ENCODE peak calls at places on chromosomes 6 and 20, in ten cellular contexts. X is adrenal gland; E is pancreas; A is left ventricle myocardium inferior; B is brain microvascular endothelial cell; Z is heart right ventricle; P is neural progenitor cell; D is CD8-positive, alpha-beta T cell; S is bronchial epithelial cell; J is colonic mucosa. I is an unnamed sample. For H3K27me3, the result is how much of the 10 kb centered on the place peaks cover.

GRCh38 chr6:17725083-17725482 is 18.4 kb upstream of the NUP153 start:
- DNase-seq in X (no peak), E (no peak), A (peak), B (peak), Z (peak), P (no peak), D (no peak), S (no peak), J (peak), I (no peak)

GRCh38 chr6:137819740-137820139 is 47.3 kb upstream of the TNFAIP3 start:
- DNase-seq in X (no peak), E (no peak), A (no peak), B (no peak), Z (no peak), P (no peak), D (no peak), S (no peak), J (no peak), I (no peak)

GRCh38 chr20:34365765-34366213 is 2.7 kb downstream of the ITCH start:
- DNase-seq in X (no peak), E (no peak), A (no peak), B (no peak), Z (no peak), P (no peak), D (no peak), S (no peak), J (no peak), I (no peak)

GRCh38 chr6:9456241-9456658 is 958.6 kb downstream of the TFAP2A start:
- DNase-seq in X (no peak), E (no peak), A (no peak), B (no peak), Z (no peak), P (peak), D (no peak), S (no peak), J (no peak), I (no peak)

GRCh38 chr6:166007349-166008263 is 160.0 kb downstream of the TBXT start:
- DNase-seq in X (peak), E (peak), A (peak), B (peak), Z (peak), P (peak), D (no peak), S (no peak), J (no peak), I (no peak)

GRCh38 chr20:48635361-48635760 is 192.4 kb downstream of the PREX1 start:
- DNase-seq in X (no peak), E (no peak), A (no peak), B (no peak), Z (no peak), P (no peak), D (no peak), S (no peak), J (no peak), I (no peak)

GRCh38 chr20:54633374-54633773 is 158.0 kb downstream of the DOK5 start:
- DNase-seq in X (no peak), E (no peak), A (no peak), B (no peak), Z (no peak), P (no peak), D (no peak), S (no peak), J (no peak), I (no peak)

GRCh38 chr20:9460518-9460917 is 53.9 kb upstream of the LAMP5 start:
- DNase-seq in X (no peak), E (no peak), A (no peak), B (peak), Z (no peak), P (no peak), D (no peak), S (peak), J (no peak), I (no peak)

GRCh38 chr6:55875420-55875819 is at the start of gene BMP5:
- DNase-seq in X (no peak), E (no peak), A (no peak), B (no peak), Z (no peak), P (peak), D (no peak), S (no peak), J (no peak), I (no peak)

GRCh38 chr20:49594143-49594928 is 26.4 kb upstream of the PTGIS start:
- DNase-seq in X (no peak), E (no peak), A (peak), B (peak), Z (peak), P (no peak), D (no peak), S (peak), J (no peak), I (peak)

GRCh38 chr6:121694389-121695185 is 259.1 kb downstream of the GJA1 start:
- DNase-seq in X (peak), E (no peak), A (no peak), B (peak), Z (no peak), P (no peak), D (no peak), S (no peak), J (no peak), I (no peak)

GRCh38 chr20:42281801-42282200 is 663.6 kb upstream of the CHD6 start:
- DNase-seq in X (no peak), E (no peak), A (no peak), B (no peak), Z (no peak), P (no peak), D (no peak), S (no peak), J (no peak), I (no peak)

GRCh38 chr6:149053848-149054558 is 263.5 kb upstream of the TAB2 start:
- DNase-seq in X (no peak), E (peak), A (no peak), B (no peak), Z (no peak), P (no peak), D (no peak), S (no peak), J (no peak), I (no peak)

GRCh38 chr6:16766043-16766521 is 4.8 kb upstream of the ATXN1 start:
- DNase-seq in X (no peak), E (no peak), A (no peak), B (peak), Z (no peak), P (no peak), D (no peak), S (peak), J (no peak), I (no peak)

GRCh38 chr6:112258636-112259336 is 4.4 kb upstream of the LAMA4 start:
- DNase-seq in X (no peak), E (no peak), A (no peak), B (no peak), Z (peak), P (no peak), D (no peak), S (no peak), J (no peak), I (no peak)

GRCh38 chr6:111711476-111711875 is 105.8 kb upstream of the TRAF3IP2 start:
- DNase-seq in X (no peak), E (no peak), A (peak), B (no peak), Z (peak), P (peak), D (no peak), S (no peak), J (peak), I (no peak)

DNA sequence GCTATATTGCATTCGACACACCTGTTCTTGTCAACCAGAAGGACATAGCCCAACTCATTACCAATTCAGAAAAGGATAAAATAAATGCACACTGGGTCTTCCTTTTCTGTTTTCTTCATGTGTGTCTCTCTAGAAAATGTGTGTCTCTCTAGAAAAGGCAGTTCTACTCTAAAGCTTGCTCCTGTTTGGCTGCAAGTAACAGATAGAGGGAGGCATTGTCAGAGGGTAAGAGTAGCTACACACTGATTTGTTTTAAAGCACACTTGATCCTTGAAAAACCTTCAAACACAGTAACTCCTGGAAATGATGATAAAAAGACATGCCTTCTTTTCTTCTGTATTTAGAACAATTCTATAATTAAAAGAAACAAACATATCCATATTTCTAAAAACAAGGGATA is 21.3 kb downstream of the GRM1 start:
- DNase-seq in X (no peak), E (no peak), A (no peak), B (no peak), Z (no peak), P (no peak), D (no peak), S (no peak), J (no peak), I (no peak)
- TF ChIP-seq CTCF in X (no peak), E (no peak), A (no peak), B (no peak), Z (no peak), P (peak), D (no peak), S (no peak), J (no peak), I (no peak)

DNA sequence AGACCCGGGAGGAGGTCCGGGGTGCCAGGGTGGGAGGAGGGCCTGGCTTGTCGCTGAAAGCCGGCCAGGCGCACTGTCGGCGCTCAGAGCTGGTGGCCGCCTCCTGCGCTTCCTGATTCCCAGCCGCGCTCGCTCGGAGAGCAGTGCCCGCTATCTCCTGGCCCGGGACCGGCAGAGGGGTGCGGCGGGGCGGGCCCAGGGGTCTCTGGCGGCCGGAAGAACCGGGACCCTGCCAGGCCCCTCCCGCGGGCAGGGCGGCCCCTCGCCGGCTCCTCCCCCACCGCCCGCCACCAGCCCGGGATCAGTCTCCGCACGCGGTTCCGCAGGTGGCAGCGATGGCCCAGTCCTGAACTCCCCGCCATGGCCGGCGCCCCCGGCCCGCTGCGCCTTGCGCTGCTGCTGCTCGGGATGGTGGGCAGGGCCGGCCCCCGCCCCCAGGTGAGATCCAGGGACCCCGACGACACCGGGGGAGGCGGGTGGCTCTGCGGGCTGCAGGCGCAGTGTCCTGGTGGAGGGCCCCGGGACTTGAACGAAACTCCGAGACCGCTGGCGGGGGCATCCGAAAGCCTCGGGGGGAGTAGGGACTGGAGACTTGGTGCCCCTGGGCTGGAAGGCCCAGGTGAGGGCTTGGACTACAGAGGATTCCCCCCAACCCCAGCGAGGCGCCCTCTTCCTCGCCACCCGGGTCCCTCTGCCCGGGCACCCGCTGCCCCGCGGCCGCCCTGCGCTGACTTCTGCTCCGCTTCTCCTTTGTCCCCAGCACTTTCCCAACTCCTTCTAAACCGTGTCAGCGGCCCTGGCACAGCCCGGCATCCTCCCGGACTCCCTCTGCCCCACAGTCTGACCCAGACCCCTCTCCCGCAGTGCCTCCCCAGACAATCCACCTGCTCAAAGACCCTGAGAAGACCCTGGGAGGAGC is at the start of gene GLP1R:
- DNase-seq in X (peak), E (peak), A (peak), B (no peak), Z (no peak), P (peak), D (no peak), S (no peak), J (no peak), I (no peak)
- H3K27me3 ChIP-seq in X (under half), E (under half), A (under half), B (under half), Z (under half), P (under half), D (under half), S (under half), J (under half), I (under half)

GRCh38 chr20:25247100-25247665 is 702 bp upstream of the PYGB start:
- DNase-seq in X (peak), E (peak), A (peak), B (peak), Z (peak), P (peak), D (no peak), S (peak), J (peak), I (no peak)
- TF ChIP-seq CTCF in X (no peak), E (peak), A (peak), B (peak), Z (peak), P (peak), D (no peak), S (peak), J (peak), I (no peak)

GRCh38 chr20:610130-611046 is at the start of gene TCF15:
- DNase-seq in X (no peak), E (no peak), A (peak), B (peak), Z (peak), P (peak), D (no peak), S (no peak), J (no peak), I (no peak)

GRCh38 chr20:611047-611842 is 1.1 kb upstream of the TCF15 start:
- DNase-seq in X (no peak), E (no peak), A (no peak), B (no peak), Z (no peak), P (no peak), D (no peak), S (no peak), J (no peak), I (no peak)

GRCh38 chr20:608970-609369 is 1.1 kb downstream of the TCF15 start:
- DNase-seq in X (no peak), E (no peak), A (no peak), B (no peak), Z (no peak), P (no peak), D (no peak), S (no peak), J (no peak), I (no peak)

GRCh38 chr20:607476-607875 is 2.6 kb downstream of the TCF15 start:
- DNase-seq in X (no peak), E (no peak), A (peak), B (no peak), Z (peak), P (no peak), D (no peak), S (no peak), J (no peak), I (no peak)

GRCh38 chr20:609371-609964 is 641 bp downstream of the TCF15 start:
- DNase-seq in X (no peak), E (no peak), A (no peak), B (no peak), Z (no peak), P (no peak), D (no peak), S (no peak), J (no peak), I (no peak)
- H3K27me3 ChIP-seq in X (under half), E (under half), A (under half), B (under half), Z (under half), P (half or more), D (under half), S (under half), J (under half), I (half or more)

GRCh38 chr6:5152417-5152816 is 67.3 kb downstream of the PPP1R3G start:
- DNase-seq in X (no peak), E (no peak), A (no peak), B (no peak), Z (no peak), P (no peak), D (no peak), S (no peak), J (no peak), I (no peak)
- TF ChIP-seq CTCF in X (no peak), E (no peak), A (no peak), B (no peak), Z (no peak), P (no peak), D (no peak), S (no peak), J (no peak), I (no peak)

DNA sequence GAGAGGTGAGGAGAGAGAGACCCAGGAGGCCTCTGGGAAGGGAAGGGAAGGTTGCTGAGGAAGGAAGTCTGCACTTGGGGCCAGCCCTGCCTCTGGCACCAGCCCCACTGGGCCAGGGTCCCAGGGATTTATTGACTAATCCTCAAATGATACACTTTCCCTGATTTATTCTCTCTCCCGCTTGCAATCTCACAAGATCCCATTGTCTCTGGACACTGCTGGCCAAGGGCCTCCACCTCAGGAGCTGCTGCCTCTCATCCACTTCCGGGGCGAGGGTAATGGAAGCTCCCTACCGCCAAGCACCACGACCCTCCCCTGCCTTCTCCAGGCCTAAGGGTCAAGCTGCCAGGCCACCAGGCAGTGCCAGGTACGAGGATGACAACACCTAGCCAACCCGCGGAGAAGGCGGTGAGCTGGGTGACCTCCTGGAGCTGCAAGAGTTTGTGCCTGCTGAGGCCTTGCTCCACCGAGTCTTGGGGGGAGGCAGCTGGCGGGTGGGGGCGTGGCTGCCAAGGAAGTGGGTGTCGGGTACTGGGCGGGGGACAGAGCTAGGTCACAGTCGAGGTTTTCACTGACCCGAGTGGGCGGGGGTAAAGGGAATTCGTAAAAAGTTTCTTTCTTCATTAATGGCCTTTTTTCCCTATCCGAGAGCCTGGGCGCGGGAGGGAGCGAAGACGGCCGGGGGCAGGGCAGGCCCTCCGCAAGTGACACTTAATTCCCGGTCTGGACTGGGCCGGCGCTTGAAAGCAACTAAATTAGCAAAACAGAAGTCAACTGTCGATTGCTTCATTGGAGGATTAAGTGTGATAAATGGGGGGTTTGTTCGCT is 43.4 kb upstream of the FOXP4 start:
- DNase-seq in X (no peak), E (no peak), A (peak), B (no peak), Z (peak), P (peak), D (no peak), S (no peak), J (peak), I (no peak)
- H3K27me3 ChIP-seq in X (under half), E (under half), A (half or more), B (under half), Z (under half), P (half or more), D (under half), S (under half), J (under half), I (under half)

GRCh38 chr6:72084992-72085569 is 198.7 kb downstream of the RIMS1 start:
- DNase-seq in X (no peak), E (no peak), A (no peak), B (no peak), Z (no peak), P (peak), D (no peak), S (peak), J (no peak), I (no peak)
- TF ChIP-seq CTCF in X (peak), E (peak), A (peak), B (peak), Z (peak), P (peak), D (no peak), S (peak), J (no peak), I (no peak)

DNA sequence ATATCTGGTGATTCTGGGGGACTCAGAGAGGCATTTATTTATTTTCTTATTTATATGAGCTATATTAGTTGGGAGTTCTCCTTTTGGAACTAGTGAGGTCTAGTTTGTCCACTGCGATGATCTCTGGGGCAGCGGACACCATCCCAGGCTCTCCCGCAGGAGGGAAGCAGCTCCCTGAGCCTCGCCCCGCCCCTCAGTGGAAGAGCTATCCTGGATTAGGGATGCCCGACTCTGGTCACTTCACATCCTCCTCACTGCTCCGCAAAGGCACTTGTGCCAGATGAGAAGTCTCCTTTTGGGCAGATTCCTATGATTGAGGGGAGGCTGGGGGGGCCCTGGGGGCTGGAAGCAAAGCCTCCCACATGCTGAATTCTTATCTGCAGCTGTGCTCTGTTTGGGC is 3.6 kb upstream of the MAS1 start:
- DNase-seq in X (no peak), E (no peak), A (no peak), B (no peak), Z (no peak), P (peak), D (no peak), S (no peak), J (no peak), I (no peak)
- H3K27me3 ChIP-seq in X (under half), E (under half), A (under half), B (under half), Z (under half), P (under half), D (under half), S (under half), J (under half), I (under half)

GRCh38 chr6:51494342-51494741 is 593.1 kb downstream of the PKHD1 start:
- DNase-seq in X (no peak), E (no peak), A (no peak), B (no peak), Z (no peak), P (no peak), D (no peak), S (peak), J (no peak), I (no peak)
- TF ChIP-seq CTCF in X (no peak), E (no peak), A (no peak), B (peak), Z (no peak), P (peak), D (no peak), S (peak), J (no peak), I (no peak)

GRCh38 chr20:57751411-57751810 is 41.6 kb upstream of the PMEPA1 start:
- DNase-seq in X (no peak), E (no peak), A (no peak), B (no peak), Z (no peak), P (no peak), D (no peak), S (no peak), J (no peak), I (no peak)
- H3K27me3 ChIP-seq in X (under half), E (under half), A (under half), B (under half), Z (under half), P (under half), D (under half), S (under half), J (under half), I (under half)

I was measured in CD4-positive, alpha-beta T cell.